ENCODE peak calls at places on chromosomes 3 and 15, in seven cellular contexts. K is dorsolateral prefrontal cortex, Y is colonic mucosa, S is GM23338, J is heart left ventricle, R is NT2/D1, V is neural progenitor cell. C is an unnamed sample.

GRCh38 chr15:96359772-96360498 is 29.4 kb downstream of the NR2F2 start:
- DNase-seq in J (peak; percentile 69), K (no peak), S (peak; percentile 69), Y (no peak), V (peak; percentile 90), R (no peak), C (no peak)

GRCh38 chr3:33377931-33378330 is 62.3 kb downstream of the UBP1 start:
- DNase-seq in J (no peak), V (no peak), R (no peak), S (no peak), Y (no peak), K (no peak), C (no peak)

GRCh38 chr3:142633073-142633472 is 36.9 kb downstream of the PLS1 start:
- DNase-seq in Y (no peak), S (no peak), J (no peak), V (no peak), K (no peak), R (no peak), C (no peak)

GRCh38 chr3:188339410-188340295 is 185.7 kb downstream of the LPP start:
- DNase-seq in R (no peak), K (no peak), Y (no peak), J (no peak), V (no peak), S (peak; percentile 8), C (no peak)

GRCh38 chr3:65170357-65171090 is 482.7 kb upstream of the ADAMTS9 start:
- DNase-seq in K (peak; percentile 56), R (no peak), S (peak; percentile 62), Y (peak; percentile 49), V (peak; percentile 44), J (peak; percentile 85), C (no peak)

GRCh38 chr3:147113293-147114045 is 292.9 kb downstream of the ZIC4 start:
- DNase-seq in K (no peak), V (no peak), S (no peak), Y (no peak), J (no peak), R (no peak), C (no peak)

GRCh38 chr3:53658613-53659193 is 164.3 kb downstream of the CACNA1D start:
- DNase-seq in S (no peak), K (no peak), V (no peak), J (no peak), R (no peak), Y (peak; percentile 25), C (no peak)

GRCh38 chr3:194472290-194472920 is 14.4 kb downstream of the ATP13A3 start:
- DNase-seq in S (peak; percentile 87), J (no peak), V (peak; percentile 72), Y (no peak), K (no peak), R (peak; percentile 38), C (no peak)

GRCh38 chr15:81304226-81304625 is 19.7 kb downstream of the STARD5 start:
- DNase-seq in S (no peak), K (no peak), Y (no peak), J (no peak), R (no peak), V (no peak), C (no peak)

GRCh38 chr15:70932397-70932796 is 39.8 kb downstream of the LRRC49 start:
- DNase-seq in K (no peak), S (no peak), Y (no peak), V (no peak), J (no peak), R (no peak), C (no peak)

GRCh38 chr3:143608966-143609365 is 239.3 kb downstream of the SLC9A9 start:
- DNase-seq in K (no peak), J (no peak), V (no peak), Y (no peak), R (no peak), S (no peak), C (no peak)

GRCh38 chr3:66320390-66320789 is 99.6 kb downstream of the SLC25A26 start:
- DNase-seq in V (no peak), K (no peak), R (no peak), Y (no peak), J (no peak), S (no peak), C (no peak)

GRCh38 chr3:126518779-126519177 is 1.2 kb upstream of the UROC1 start:
- DNase-seq in V (peak; percentile 79), S (no peak), R (no peak), J (no peak), K (no peak), Y (no peak), C (no peak)

GRCh38 chr3:179297971-179298725 is 24.7 kb upstream of the ZNF639 start:
- DNase-seq in K (no peak), Y (no peak), S (no peak), J (no peak), R (no peak), V (no peak), C (no peak)

GRCh38 chr3:2024037-2024436 is 74.6 kb upstream of the CNTN4 start:
- DNase-seq in J (no peak), K (no peak), R (no peak), V (no peak), Y (no peak), S (no peak), C (no peak)

GRCh38 chr3:81502251-81502650 is 259.2 kb downstream of the GBE1 start:
- DNase-seq in V (no peak), S (no peak), R (no peak), J (no peak), K (no peak), Y (no peak), C (no peak)

GRCh38 chr15:91917991-91918390 is 64.5 kb downstream of the SLCO3A1 start:
- DNase-seq in R (no peak), K (no peak), Y (no peak), V (no peak), J (no peak), S (no peak), C (no peak)

GRCh38 chr3:135915206-135915605 is 50.3 kb upstream of the PPP2R3A start:
- DNase-seq in Y (no peak), J (no peak), S (no peak), R (no peak), K (no peak), V (no peak), C (no peak)

GRCh38 chr3:86948840-86949239 is 42.1 kb downstream of the VGLL3 start:
- DNase-seq in R (no peak), Y (no peak), K (no peak), V (no peak), J (no peak), S (no peak), C (no peak)

GRCh38 chr3:107315136-107315535 is 62.1 kb upstream of the CCDC54 start:
- DNase-seq in J (no peak), K (no peak), S (no peak), V (no peak), Y (no peak), R (no peak), C (no peak)

GRCh38 chr3:32405711-32406323 is 14.2 kb downstream of the CMTM7 start:
- DNase-seq in R (no peak), V (no peak), J (no peak), S (no peak), K (no peak), Y (no peak), C (no peak)

GRCh38 chr15:43950551-43950950 is 123.7 kb downstream of the WDR76 start:
- DNase-seq in J (no peak), Y (no peak), S (no peak), K (no peak), V (no peak), R (no peak), C (no peak)

GRCh38 chr3:40299721-40300335 is 9.7 kb upstream of the EIF1B start:
- DNase-seq in K (no peak), S (no peak), R (no peak), Y (no peak), J (no peak), V (no peak), C (no peak)

GRCh38 chr3:161273589-161274218 is 52.6 kb downstream of the NMD3 start:
- DNase-seq in J (no peak), S (peak; percentile 78), R (peak; percentile 28), K (peak; percentile 8), V (peak; percentile 61), Y (peak; percentile 29), C (no peak)

GRCh38 chr3:32856901-32857507 is 39.2 kb downstream of the TRIM71 start:
- DNase-seq in S (no peak), J (no peak), K (no peak), Y (no peak), R (no peak), V (no peak), C (no peak)

GRCh38 chr3:52232279-52233107 is 6.5 kb downstream of the TWF2 start:
- DNase-seq in J (no peak), R (no peak), Y (no peak), S (no peak), K (no peak), V (peak; percentile 38), C (no peak)

GRCh38 chr3:52234516-52235447 is 4.2 kb downstream of the TWF2 start:
- DNase-seq in K (no peak), V (no peak), J (no peak), R (no peak), S (no peak), Y (no peak), C (no peak)

GRCh38 chr3:52233108-52233591 is 5.8 kb downstream of the TWF2 start:
- DNase-seq in Y (no peak), V (no peak), K (no peak), S (no peak), R (no peak), J (no peak), C (no peak)

GRCh38 chr3:52231502-52232278 is 6.2 kb upstream of the TLR9 start:
- DNase-seq in V (peak; percentile 64), J (peak; percentile 91), K (no peak), R (no peak), S (peak; percentile 81), Y (peak; percentile 84), C (no peak)

DNA sequence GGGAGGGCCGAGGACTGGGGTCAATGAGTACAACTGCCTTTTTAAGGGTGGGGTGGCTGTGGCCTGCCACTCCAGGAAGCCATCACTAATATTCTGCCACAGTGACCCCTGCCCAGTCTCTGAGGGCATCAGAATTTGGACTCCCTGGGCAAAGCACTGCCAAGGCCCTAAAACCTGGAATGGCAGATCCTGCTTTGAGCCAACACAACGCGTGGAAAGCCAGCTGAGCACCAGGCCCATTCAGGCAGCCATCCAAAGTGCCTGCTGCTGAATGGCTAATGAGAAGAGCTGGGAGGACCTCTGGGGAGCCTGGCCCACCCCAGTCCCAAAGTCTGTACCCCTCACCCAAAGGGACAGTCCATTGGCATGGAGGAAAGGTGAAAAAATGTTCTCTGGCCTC is 5.0 kb downstream of the TWF2 start:
- DNase-seq in R (no peak), K (no peak), J (no peak), Y (no peak), V (no peak), S (no peak), C (no peak)
- H3K4me3 ChIP-seq in R (no peak overlapping the region), K (no peak overlapping the region), J (peak overlapping the region; percentile 44), Y (no peak overlapping the region), V (no peak overlapping the region), S (no peak overlapping the region), C (no peak overlapping the region)

GRCh38 chr3:50243552-50243895 is 7.5 kb downstream of the GNAI2 start:
- DNase-seq in R (no peak), K (no peak), S (no peak), V (no peak), J (no peak), Y (no peak), C (no peak)
- H3K4me3 ChIP-seq in R (no peak overlapping the region), K (no peak overlapping the region), S (no peak overlapping the region), V (no peak overlapping the region), J (no peak overlapping the region), Y (no peak overlapping the region), C (no peak overlapping the region)

GRCh38 chr15:62067448-62068044 is 769 bp downstream of the C2CD4A start:
- DNase-seq in K (peak; percentile 34), S (peak; percentile 64), J (peak; percentile 63), R (no peak), V (peak; percentile 62), Y (peak; percentile 49), C (no peak)
- H3K4me3 ChIP-seq in K (peak overlapping the region; percentile 62), S (peak overlapping the region; percentile 58), J (peak overlapping the region; percentile 51), R (peak overlapping the region; percentile 36), V (peak overlapping the region; percentile 42), Y (peak overlapping the region; percentile 62), C (peak overlapping the region; percentile 47)

GRCh38 chr3:138946554-138947302 is at the start of the genes FOXL2 and FOXL2NB:
- DNase-seq in K (no peak), J (peak; percentile 63), Y (no peak), S (peak; percentile 84), R (no peak), V (peak; percentile 75), C (no peak)
- H3K4me3 ChIP-seq in K (peak within 1 kb of the TSS; percentile 38), J (peak within 1 kb of the TSS; percentile 46), Y (peak within 1 kb of the TSS; percentile 37), S (peak within 1 kb of the TSS; percentile 72), R (peak within 1 kb of the TSS; percentile 49), V (peak within 1 kb of the TSS; percentile 46), C (peak within 1 kb of the TSS; percentile 25)